ENCODE peak calls at places on chromosomes 16 and 17, in seven cellular contexts. U, N, E, H, P, R and W are unnamed samples.
A peak's percentile ranks its signal among the peaks of the same experiment; 100 is the strongest.

GRCh38 chr17:27776882-27777624 is 23.3 kb downstream of the NOS2 start:
- DNase-seq in U (no peak), N (peak; percentile 22), E (no peak), H (no peak), P (no peak), R (no peak), W (no peak)

GRCh38 chr16:9677301-9677653 is 505.0 kb downstream of the GRIN2A start:
- DNase-seq in U (no peak), N (no peak), E (no peak), H (no peak), P (no peak), R (no peak), W (no peak)

GRCh38 chr16:21156767-21157467 is 1.6 kb upstream of the LDAF1 start:
- DNase-seq in U (no peak), N (peak; percentile 77), E (peak; percentile 81), H (peak; percentile 56), P (peak; percentile 83), R (peak; percentile 38), W (peak; percentile 75)

GRCh38 chr16:70650216-70650615 is 3.9 kb downstream of the IL34 start:
- DNase-seq in U (no peak), N (no peak), E (no peak), H (no peak), P (no peak), R (no peak), W (no peak)

GRCh38 chr16:88469615-88470395 is 16.7 kb downstream of the ZFPM1 start:
- DNase-seq in U (no peak), N (no peak), E (no peak), H (no peak), P (no peak), R (no peak), W (no peak)

GRCh38 chr17:26765860-26766709 is 527.8 kb upstream of the WSB1 start:
- DNase-seq in U (no peak), N (no peak), E (no peak), H (no peak), P (no peak), R (no peak), W (no peak)

GRCh38 chr17:40112718-40113109 is 9.1 kb upstream of the MSL1 start:
- DNase-seq in U (no peak), N (no peak), E (no peak), H (no peak), P (no peak), R (no peak), W (no peak)

GRCh38 chr17:57889892-57890856 is 40.3 kb upstream of the MRPS23 start:
- DNase-seq in U (peak; percentile 95), N (peak; percentile 53), E (peak; percentile 94), H (no peak), P (peak; percentile 86), R (no peak), W (peak; percentile 86)

GRCh38 chr17:59620064-59620359 is 317 bp downstream of the CLTC start:
- DNase-seq in U (no peak), N (no peak), E (no peak), H (no peak), P (no peak), R (no peak), W (no peak)

GRCh38 chr17:41049110-41049509 is 2.0 kb upstream of the KRTAP2-1 start:
- DNase-seq in U (no peak), N (peak; percentile 36), E (peak; percentile 85), H (no peak), P (peak; percentile 84), R (no peak), W (peak; percentile 74)

GRCh38 chr16:30677931-30678585 is 19.8 kb downstream of the FBRS start:
- DNase-seq in U (no peak), N (no peak), E (no peak), H (no peak), P (no peak), R (no peak), W (no peak)

GRCh38 chr17:44907696-44908470 is 7.4 kb downstream of the GFAP start:
- DNase-seq in U (no peak), N (no peak), E (peak; percentile 11), H (no peak), P (no peak), R (no peak), W (no peak)

GRCh38 chr17:68507581-68507980 is 4.6 kb upstream of the PRKAR1A start:
- DNase-seq in U (no peak), N (no peak), E (no peak), H (no peak), P (no peak), R (no peak), W (no peak)

GRCh38 chr16:70252355-70252988 is 732 bp upstream of the EXOSC6 start:
- DNase-seq in U (peak; percentile 78), N (peak; percentile 46), E (peak; percentile 17), H (peak; percentile 13), P (peak; percentile 11), R (no peak), W (no peak)

GRCh38 chr17:7988750-7989178 is 13.7 kb upstream of the GUCY2D start:
- DNase-seq in U (peak; percentile 26), N (peak; percentile 86), E (peak; percentile 82), H (peak; percentile 93), P (peak; percentile 86), R (no peak), W (peak; percentile 84)

GRCh38 chr17:58755577-58756245 is at the start of gene PPM1E:
- DNase-seq in U (no peak), N (peak; percentile 50), E (peak; percentile 12), H (peak; percentile 66), P (peak; percentile 26), R (peak; percentile 54), W (peak; percentile 33)

GRCh38 chr17:7232114-7232513 is 2.2 kb downstream of the DVL2 start:
- DNase-seq in U (no peak), N (no peak), E (no peak), H (no peak), P (no peak), R (no peak), W (no peak)

GRCh38 chr17:52751051-52751450 is 592.5 kb upstream of the CA10 start:
- DNase-seq in U (no peak), N (no peak), E (no peak), H (no peak), P (no peak), R (no peak), W (no peak)

GRCh38 chr17:80025140-80025539 is 10.5 kb downstream of the TBC1D16 start:
- DNase-seq in U (no peak), N (peak; percentile 55), E (no peak), H (no peak), P (no peak), R (no peak), W (no peak)

GRCh38 chr17:38824899-38825761 is at the start of gene CWC25:
- DNase-seq in U (peak; percentile 100), N (peak; percentile 94), E (peak; percentile 97), H (peak; percentile 95), P (peak; percentile 96), R (peak; percentile 94), W (peak; percentile 99)
- TF ChIP-seq CTCF in U (no peak), N (no peak), E (no peak), H (no peak), P (peak; percentile 0), R (no peak), W (no peak)

GRCh38 chr17:31489295-31490018 is 98.0 kb downstream of the RAB11FIP4 start:
- DNase-seq in U (no peak), N (no peak), E (no peak), H (no peak), P (no peak), R (no peak), W (no peak)
- H3K4me3 ChIP-seq in U (no peak overlapping the region), N (no peak overlapping the region), E (no peak overlapping the region), H (peak overlapping the region; percentile 84), P (no peak overlapping the region), R (peak overlapping the region; percentile 59), W (no peak overlapping the region)

GRCh38 chr17:5783851-5784250 is 199.5 kb upstream of the NLRP1 start:
- DNase-seq in U (peak; percentile 2), N (peak; percentile 69), E (no peak), H (no peak), P (no peak), R (no peak), W (no peak)

GRCh38 chr17:5784791-5785190 is 200.5 kb upstream of the NLRP1 start:
- DNase-seq in U (no peak), N (peak; percentile 57), E (no peak), H (no peak), P (no peak), R (no peak), W (peak; percentile 8)

GRCh38 chr17:5781236-5781927 is 197.1 kb upstream of the NLRP1 start:
- DNase-seq in U (no peak), N (no peak), E (no peak), H (no peak), P (no peak), R (no peak), W (no peak)

GRCh38 chr17:5783269-5783668 is 199.0 kb upstream of the NLRP1 start:
- DNase-seq in U (no peak), N (no peak), E (no peak), H (no peak), P (no peak), R (no peak), W (no peak)

GRCh38 chr17:5780476-5780875 is 196.2 kb upstream of the NLRP1 start:
- DNase-seq in U (no peak), N (peak; percentile 85), E (peak; percentile 66), H (no peak), P (peak; percentile 79), R (no peak), W (peak; percentile 79)
- TF ChIP-seq CTCF in U (no peak), N (no peak), E (peak; percentile 28), H (no peak), P (no peak), R (no peak), W (peak; percentile 14)

DNA sequence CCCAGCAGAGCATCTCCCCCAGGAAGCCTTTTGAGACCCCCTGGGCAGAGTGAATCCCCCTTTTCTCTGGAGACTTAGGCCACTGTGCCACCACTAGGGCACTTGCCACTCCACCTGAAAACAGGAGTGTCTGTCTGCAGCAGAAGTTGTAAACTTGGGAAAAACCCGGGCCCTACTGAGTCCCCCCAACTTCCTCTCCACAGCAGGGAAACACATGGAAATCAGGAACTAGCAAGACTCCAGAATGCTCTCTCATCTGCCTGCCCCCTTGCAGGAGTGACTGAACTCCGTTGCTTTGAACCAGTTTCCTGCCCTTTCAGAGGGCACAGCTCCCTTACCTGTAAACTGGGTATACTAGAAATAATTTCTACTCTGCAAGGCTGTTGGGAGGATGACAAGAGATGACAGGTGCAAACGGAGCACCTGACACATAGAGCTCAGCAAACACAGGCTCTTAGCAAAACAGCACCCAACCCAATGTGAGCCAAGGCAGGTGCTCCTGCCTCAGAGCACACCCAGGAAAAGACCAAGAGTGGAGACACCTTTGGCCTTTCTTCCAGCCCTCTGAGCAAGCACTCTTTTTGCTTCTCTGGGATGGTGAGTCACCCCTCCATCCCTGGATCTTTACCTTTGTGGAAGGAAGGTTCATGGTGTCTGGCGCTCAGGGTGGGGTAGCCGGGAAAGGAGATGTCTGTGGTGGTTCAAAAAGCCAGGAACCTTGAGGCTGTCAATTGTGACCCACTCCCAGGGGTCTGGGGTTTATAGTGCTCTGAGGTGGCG is at the start of gene HCRT:
- DNase-seq in U (no peak), N (peak; percentile 6), E (no peak), H (peak; percentile 11), P (no peak), R (no peak), W (no peak)
- H3K4me3 ChIP-seq in U (no peak within 1 kb of the TSS), N (no peak within 1 kb of the TSS), E (peak within 1 kb of the TSS; percentile 31), H (peak within 1 kb of the TSS; percentile 61), P (peak within 1 kb of the TSS; percentile 10), R (peak within 1 kb of the TSS; percentile 60), W (peak within 1 kb of the TSS; percentile 18)